ENCODE peak calls at places on chromosomes 5 and 9, in four cellular contexts. Q is H1, O is upper lobe of left lung, G is esophagus muscularis mucosa. U is an unnamed sample.

GRCh38 chr9:133149130-133150015 is 14.3 kb downstream of the GBGT1 start:
- DNase-seq in Q (peak; percentile 73), G (peak; percentile 98), O (peak; percentile 98), U (peak; percentile 96)

GRCh38 chr9:70677336-70677735 is 262.9 kb upstream of the KLF9 start:
- DNase-seq in Q (no peak), O (no peak), G (no peak), U (no peak)

GRCh38 chr9:92986175-92987110 is 39.1 kb downstream of the FGD3 start:
- DNase-seq in Q (no peak), O (no peak), G (peak; percentile 91), U (no peak)

GRCh38 chr9:108535526-108535925 is 320.3 kb downstream of the ACTL7B start:
- DNase-seq in O (no peak), Q (no peak), G (no peak), U (no peak)

GRCh38 chr5:39846144-39846543 is 421.4 kb upstream of the DAB2 start:
- DNase-seq in O (no peak), Q (no peak), G (no peak), U (no peak)

GRCh38 chr9:136939996-136940525 is 4.5 kb downstream of the FBXW5 start:
- DNase-seq in G (no peak), O (peak; percentile 67), Q (no peak), U (no peak)

GRCh38 chr5:73796164-73797141 is 170.5 kb downstream of the ARHGEF28 start:
- DNase-seq in Q (no peak), O (no peak), G (no peak), U (no peak)

GRCh38 chr9:116843863-116844620 is 156.9 kb downstream of the TRIM32 start:
- DNase-seq in G (peak; percentile 87), Q (no peak), O (no peak), U (no peak)

GRCh38 chr5:38780316-38780715 is 65.5 kb upstream of the OSMR start:
- DNase-seq in G (no peak), Q (no peak), O (no peak), U (no peak)

GRCh38 chr5:73911761-73912393 is 285.9 kb downstream of the ARHGEF28 start:
- DNase-seq in G (no peak), O (no peak), Q (no peak), U (no peak)

GRCh38 chr9:86946712-86947145 is 577 bp downstream of the GAS1 start:
- DNase-seq in G (no peak), Q (no peak), O (no peak), U (peak; percentile 85)

GRCh38 chr5:75611324-75612210 is at the start of gene ANKDD1B:
- DNase-seq in Q (no peak), O (peak; percentile 83), G (no peak), U (peak; percentile 78)

GRCh38 chr5:172353271-172353807 is 69.8 kb upstream of the UBTD2 start:
- DNase-seq in G (no peak), O (no peak), Q (no peak), U (no peak)

GRCh38 chr5:179285236-179285635 is 60.0 kb downstream of the ADAMTS2 start:
- DNase-seq in O (peak; percentile 72), G (no peak), Q (no peak), U (peak; percentile 63)

GRCh38 chr9:100937377-100937776 is 91.2 kb upstream of the PLPPR1 start:
- DNase-seq in G (no peak), Q (no peak), O (no peak), U (no peak)

GRCh38 chr5:77937015-77937908 is 161.1 kb upstream of the TBCA start:
- DNase-seq in G (no peak), Q (no peak), O (no peak), U (no peak)

GRCh38 chr5:142872217-142872616 is 102.0 kb downstream of the ARHGAP26 start:
- DNase-seq in O (no peak), G (no peak), Q (no peak), U (no peak)

GRCh38 chr5:142869883-142870282 is 99.7 kb downstream of the ARHGAP26 start:
- DNase-seq in Q (no peak), G (no peak), O (no peak), U (no peak)

GRCh38 chr5:142871880-142872200 is 101.7 kb downstream of the ARHGAP26 start:
- DNase-seq in G (no peak), O (no peak), Q (no peak), U (peak; percentile 71)

GRCh38 chr5:142871056-142871879 is 101.1 kb downstream of the ARHGAP26 start:
- DNase-seq in O (no peak), G (no peak), Q (no peak), U (no peak)

GRCh38 chr5:142870552-142870951 is 100.4 kb downstream of the ARHGAP26 start:
- DNase-seq in O (no peak), Q (no peak), G (no peak), U (no peak)
- H3K4me1 ChIP-seq in O (peaks cover 78% of the 10 kb centered on the region), Q (peaks cover 6% of the 10 kb centered on the region), G (peaks cover 73% of the 10 kb centered on the region), U (no peaks in the 10 kb centered on the region)

DNA sequence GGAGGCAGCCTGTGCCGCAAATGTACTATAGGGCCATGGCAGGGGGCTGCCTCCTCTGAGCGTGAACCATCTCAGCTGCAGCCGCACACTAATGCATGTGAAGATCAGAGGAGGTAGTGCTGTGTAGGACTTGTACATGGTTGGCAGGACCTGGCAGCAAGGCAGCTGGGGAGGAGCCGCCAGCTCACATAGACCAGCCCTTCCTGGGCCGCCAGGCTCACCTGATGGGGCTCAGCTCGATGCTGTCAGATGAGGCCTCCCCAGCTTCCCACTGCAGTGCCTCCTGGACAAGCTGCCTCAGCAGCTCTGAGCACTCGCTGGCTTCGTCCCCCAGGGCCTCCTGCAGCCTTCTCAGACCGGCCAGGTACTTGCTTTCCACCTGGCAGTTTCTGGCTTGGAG is 18.0 kb upstream of the CORO2A start:
- DNase-seq in Q (no peak), O (peak; percentile 44), G (no peak), U (no peak)
- TF ChIP-seq POLR2AphosphoS5 in Q (no peak), O (no peak), G (no peak), U (no peak)

GRCh38 chr9:4833781-4834560 is 41.2 kb downstream of the RCL1 start:
- DNase-seq in Q (no peak), O (no peak), G (no peak), U (no peak)
- H3K4me3 ChIP-seq in Q (no peak overlapping the region), O (no peak overlapping the region), G (no peak overlapping the region), U (no peak overlapping the region)

GRCh38 chr5:143313298-143313852 is 90.1 kb downstream of the NR3C1 start:
- DNase-seq in O (no peak), Q (no peak), G (no peak), U (no peak)

GRCh38 chr5:143315214-143315613 is 88.3 kb downstream of the NR3C1 start:
- DNase-seq in Q (no peak), O (no peak), G (no peak), U (no peak)

GRCh38 chr5:143314664-143315063 is 88.8 kb downstream of the NR3C1 start:
- DNase-seq in Q (no peak), G (no peak), O (no peak), U (no peak)

GRCh38 chr5:143312822-143313221 is 90.7 kb downstream of the NR3C1 start:
- DNase-seq in Q (no peak), G (no peak), O (no peak), U (no peak)

DNA sequence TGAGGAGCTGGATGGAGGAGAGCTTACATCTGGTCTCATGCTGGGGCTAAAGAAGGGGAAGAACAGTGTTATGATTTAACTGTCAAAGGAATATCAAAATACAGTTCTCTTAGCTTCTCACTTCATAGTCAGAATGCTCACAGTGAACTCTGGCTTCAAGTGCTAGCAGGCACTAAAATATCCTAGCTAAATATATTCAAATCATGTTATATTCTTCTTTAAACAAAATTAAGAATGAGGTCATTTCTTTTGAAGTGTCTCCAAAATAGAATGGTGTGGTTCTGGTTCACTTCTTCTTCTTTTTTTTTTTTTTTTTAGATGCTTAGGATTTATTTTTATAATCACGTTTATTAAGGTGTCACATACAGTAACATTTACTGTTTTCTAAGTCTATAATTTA is 89.4 kb downstream of the NR3C1 start:
- DNase-seq in Q (no peak), G (no peak), O (no peak), U (no peak)
- H3K4me1 ChIP-seq in Q (no peaks in the 10 kb centered on the region), G (peaks cover 86% of the 10 kb centered on the region), O (peaks cover 50% of the 10 kb centered on the region), U (peaks cover 20% of the 10 kb centered on the region)

DNA sequence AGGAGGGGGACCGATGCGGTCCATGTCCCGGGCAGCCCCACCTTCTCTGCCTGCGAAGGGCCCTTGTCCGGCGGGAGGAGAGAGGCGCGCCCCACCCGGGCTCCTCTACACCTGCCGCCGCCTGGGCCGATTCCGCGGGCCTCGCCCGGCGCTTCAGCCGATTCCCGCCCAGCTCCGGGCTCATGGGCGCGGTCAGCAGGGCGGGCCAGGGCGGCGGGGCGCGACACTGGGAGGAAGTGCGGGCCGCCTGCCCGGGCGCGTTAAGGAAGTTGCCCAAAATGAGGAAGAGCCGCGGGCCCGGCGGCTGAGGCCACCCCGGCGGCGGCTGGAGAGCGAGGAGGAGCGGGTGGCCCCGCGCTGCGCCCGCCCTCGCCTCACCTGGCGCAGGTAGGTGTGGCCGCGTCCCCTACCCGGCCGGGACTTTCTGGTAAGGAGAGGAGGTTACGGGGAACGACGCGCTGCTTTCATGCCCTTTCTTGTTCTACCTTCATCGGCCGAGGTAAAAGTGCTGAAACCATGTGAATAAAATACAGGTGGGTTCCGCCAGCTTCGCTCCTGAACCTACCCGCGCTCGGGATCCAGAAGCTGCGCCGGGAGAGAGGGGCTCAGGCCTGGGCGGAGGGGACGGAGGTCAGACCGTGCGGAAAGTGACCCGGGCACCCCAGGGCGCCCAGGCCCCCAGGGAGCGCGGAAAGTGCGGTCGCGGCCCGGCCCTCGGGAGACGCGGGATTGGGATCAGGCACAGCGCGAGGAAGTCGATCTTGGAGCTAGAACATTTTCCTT is at the start of gene SYK:
- DNase-seq in O (peak; percentile 94), G (no peak), Q (no peak), U (peak; percentile 96)
- TF ChIP-seq POLR2AphosphoS5 in O (peak; percentile 32), G (no peak), Q (no peak), U (peak; percentile 93)